ENCODE peak calls at places on chromosomes 11 and 22, in six cellular contexts. D, P, A, K, T and B are unnamed samples.

GRCh38 chr11:15988693-15989231 is 367.6 kb downstream of the SOX6 start:
- DNase-seq in D (no peak), P (peak; percentile 19), A (no peak), K (peak; percentile 18), T (no peak), B (no peak)

GRCh38 chr11:10866893-10867331 is 9.1 kb upstream of the ZBED5 start:
- DNase-seq in D (no peak), P (no peak), A (no peak), K (peak; percentile 20), T (no peak), B (no peak)

GRCh38 chr22:37498289-37498909 is 12.2 kb upstream of the MFNG start:
- DNase-seq in D (no peak), P (no peak), A (peak; percentile 70), K (peak; percentile 62), T (peak; percentile 88), B (no peak)

GRCh38 chr11:61629082-61629481 is 48.2 kb upstream of the SYT7 start:
- DNase-seq in D (no peak), P (no peak), A (no peak), K (no peak), T (no peak), B (no peak)

GRCh38 chr11:125190549-125190948 is 26.0 kb downstream of the PKNOX2 start:
- DNase-seq in D (no peak), P (no peak), A (no peak), K (no peak), T (no peak), B (no peak)

GRCh38 chr11:1084561-1085439 is 10.1 kb downstream of the MUC2 start:
- DNase-seq in D (no peak), P (no peak), A (no peak), K (peak; percentile 44), T (no peak), B (no peak)

GRCh38 chr11:61635304-61635703 is 44.9 kb upstream of the DAGLA start:
- DNase-seq in D (no peak), P (no peak), A (no peak), K (no peak), T (no peak), B (no peak)

GRCh38 chr11:133951484-133952198 is 5.1 kb downstream of the IGSF9B start:
- DNase-seq in D (no peak), P (no peak), A (no peak), K (no peak), T (no peak), B (no peak)

GRCh38 chr11:111419641-111420327 is 40.7 kb upstream of the POU2AF1 start:
- DNase-seq in D (no peak), P (no peak), A (no peak), K (no peak), T (no peak), B (no peak)

GRCh38 chr22:46596032-46596441 is 24.1 kb upstream of the GRAMD4 start:
- DNase-seq in D (peak; percentile 61), P (no peak), A (no peak), K (no peak), T (no peak), B (no peak)

GRCh38 chr11:116503216-116504160 is 269.3 kb downstream of the BUD13 start:
- DNase-seq in D (no peak), P (no peak), A (no peak), K (no peak), T (no peak), B (no peak)

GRCh38 chr22:39144101-39144815 is 8.2 kb downstream of the CBX7 start:
- DNase-seq in D (no peak), P (no peak), A (peak; percentile 74), K (peak; percentile 43), T (peak; percentile 64), B (no peak)

GRCh38 chr11:79244175-79244804 is 196.5 kb downstream of the TENM4 start:
- DNase-seq in D (peak; percentile 38), P (no peak), A (no peak), K (peak; percentile 29), T (no peak), B (no peak)

GRCh38 chr22:31333648-31334047 is 12.5 kb downstream of the PATZ1 start:
- DNase-seq in D (no peak), P (no peak), A (no peak), K (no peak), T (no peak), B (no peak)

GRCh38 chr11:82865841-82866240 is 34.4 kb downstream of the PRCP start:
- DNase-seq in D (no peak), P (no peak), A (no peak), K (no peak), T (no peak), B (no peak)

GRCh38 chr11:123041185-123041584 is 20.8 kb downstream of the HSPA8 start:
- DNase-seq in D (no peak), P (no peak), A (no peak), K (no peak), T (no peak), B (no peak)

GRCh38 chr11:28529540-28530410 is 421.6 kb downstream of the METTL15 start:
- DNase-seq in D (peak; percentile 10), P (peak; percentile 37), A (peak; percentile 1), K (peak; percentile 50), T (peak; percentile 44), B (peak; percentile 2)

GRCh38 chr22:20787223-20787622 is 13.3 kb downstream of the SERPIND1 start:
- DNase-seq in D (no peak), P (no peak), A (no peak), K (no peak), T (no peak), B (no peak)

GRCh38 chr11:114317738-114318137 is 21.5 kb downstream of the NNMT start:
- DNase-seq in D (no peak), P (peak; percentile 13), A (no peak), K (peak; percentile 45), T (peak; percentile 16), B (no peak)

GRCh38 chr11:32088117-32088941 is 2.5 kb upstream of the RCN1 start:
- DNase-seq in D (peak; percentile 41), P (no peak), A (no peak), K (peak; percentile 86), T (no peak), B (no peak)

GRCh38 chr11:17258670-17259069 is 17.9 kb upstream of the NUCB2 start:
- DNase-seq in D (no peak), P (no peak), A (no peak), K (no peak), T (no peak), B (no peak)

GRCh38 chr11:100890779-100891178 is 203.7 kb downstream of the ARHGAP42 start:
- DNase-seq in D (no peak), P (no peak), A (no peak), K (no peak), T (no peak), B (no peak)

GRCh38 chr11:91956711-91957110 is 267.9 kb upstream of the FAT3 start:
- DNase-seq in D (no peak), P (no peak), A (no peak), K (no peak), T (no peak), B (no peak)

GRCh38 chr11:7787239-7787638 is 9.5 kb downstream of the OR5P2 start:
- DNase-seq in D (no peak), P (no peak), A (peak; percentile 13), K (no peak), T (no peak), B (peak; percentile 27)
- H3K4me3 ChIP-seq in D (no peak overlapping the region), P (no peak overlapping the region), A (no peak overlapping the region), K (no peak overlapping the region), T (no peak overlapping the region), B (no peak overlapping the region)

GRCh38 chr11:132116516-132116915 is 746.1 kb downstream of the NTM start:
- DNase-seq in D (no peak), P (no peak), A (no peak), K (no peak), T (no peak), B (no peak)

GRCh38 chr11:132111781-132112380 is 741.5 kb downstream of the NTM start:
- DNase-seq in D (no peak), P (no peak), A (no peak), K (no peak), T (no peak), B (no peak)

GRCh38 chr11:132114743-132115142 is 744.3 kb downstream of the NTM start:
- DNase-seq in D (no peak), P (no peak), A (no peak), K (no peak), T (no peak), B (no peak)

GRCh38 chr11:132115454-132115853 is 745.0 kb downstream of the NTM start:
- DNase-seq in D (no peak), P (no peak), A (no peak), K (no peak), T (no peak), B (no peak)

DNA sequence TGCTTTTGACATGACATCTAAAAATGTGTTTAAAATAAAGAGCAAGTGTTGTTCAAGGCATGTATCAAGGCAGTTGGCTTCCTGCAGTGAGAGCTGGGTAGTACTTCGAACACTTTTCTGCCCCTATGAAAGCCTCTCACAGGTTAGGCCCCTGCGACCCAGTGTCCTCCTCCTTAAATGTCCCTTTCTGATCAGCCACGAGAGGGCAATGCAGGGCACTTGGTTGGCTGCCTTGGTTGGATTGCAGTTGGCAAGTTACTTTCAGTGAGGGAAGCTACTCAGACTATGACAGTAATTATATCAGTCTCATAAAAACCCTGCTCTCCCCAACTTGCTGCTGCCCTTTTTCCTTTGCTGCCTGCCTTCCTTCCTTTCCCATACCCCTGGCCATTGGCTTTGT is 743.8 kb downstream of the NTM start:
- DNase-seq in D (peak; percentile 41), P (no peak), A (no peak), K (peak; percentile 46), T (no peak), B (no peak)
- TF ChIP-seq CTCF in D (peak; percentile 45), P (no peak), A (peak; percentile 49), K (peak; percentile 54), T (peak; percentile 49), B (peak; percentile 51)

DNA sequence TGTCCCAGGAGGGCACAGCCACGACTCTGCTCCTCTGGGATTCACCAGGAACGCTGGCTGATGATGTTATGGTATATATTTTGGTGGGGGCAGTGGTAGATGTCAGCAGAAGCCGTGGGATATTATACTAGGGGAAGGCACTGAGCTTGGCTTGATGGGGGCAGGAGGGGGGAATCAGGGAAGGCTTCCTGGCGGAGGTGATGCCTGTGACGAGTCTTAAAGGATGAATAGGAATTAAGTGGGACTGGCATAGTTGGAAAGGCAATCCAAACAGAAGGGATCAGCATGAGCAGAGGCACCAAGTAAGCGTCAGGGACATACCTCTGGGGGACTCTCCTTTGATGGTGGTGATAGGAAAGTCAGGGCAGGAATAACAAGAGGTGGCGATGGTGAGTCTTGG is 47.6 kb downstream of the TP53I11 start:
- DNase-seq in D (no peak), P (no peak), A (no peak), K (no peak), T (no peak), B (no peak)
- H3K4me3 ChIP-seq in D (no peak overlapping the region), P (no peak overlapping the region), A (no peak overlapping the region), K (no peak overlapping the region), T (no peak overlapping the region), B (no peak overlapping the region)

DNA sequence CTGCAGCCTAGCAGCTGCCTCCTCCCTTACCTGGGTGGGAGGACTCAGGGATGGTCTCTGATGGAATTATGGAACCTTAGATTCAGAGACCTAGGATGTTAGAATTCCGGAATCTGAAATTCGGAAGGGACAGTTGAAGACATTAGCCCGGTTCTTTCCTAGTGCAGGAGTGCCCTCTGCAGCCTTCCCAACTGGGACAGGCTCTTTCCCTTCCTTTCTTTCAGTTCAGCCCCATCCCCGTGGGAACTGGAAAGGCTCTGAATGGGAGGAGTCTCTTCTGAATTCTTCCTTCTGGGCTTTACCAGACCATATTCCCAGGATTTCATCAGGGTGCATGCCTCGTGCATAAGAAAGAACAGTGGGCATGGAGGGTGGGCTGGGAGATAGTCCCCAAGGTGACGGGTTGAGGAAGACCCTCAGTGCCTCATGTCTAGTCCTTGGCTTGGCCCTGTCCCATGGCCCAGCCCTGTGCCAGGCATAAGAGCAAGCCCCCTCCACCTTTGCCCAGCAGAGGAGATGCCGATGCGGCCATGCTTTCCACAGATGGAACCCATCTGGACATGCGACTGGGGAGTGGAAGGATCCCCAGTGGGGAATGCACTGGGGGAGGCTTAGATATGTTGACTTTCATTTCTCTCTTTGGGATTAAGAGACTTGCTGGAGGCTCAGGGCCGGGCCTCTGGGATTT is 14.4 kb downstream of the DNAJB13 start:
- DNase-seq in D (no peak), P (no peak), A (no peak), K (no peak), T (no peak), B (no peak)
- TF ChIP-seq CTCF in D (no peak), P (no peak), A (no peak), K (no peak), T (no peak), B (no peak)